ENCODE peak calls at places on chromosome 18, in six cellular contexts. I is HepG2, S is GM12878, E is upper lobe of left lung, B is K562, N is A549. Q is an unnamed sample.

GRCh38 chr18:28468903-28469302 is 292.0 kb upstream of the CDH2 start:
- ATAC-seq in B (no peak), S (no peak), E (no peak), N (no peak), I (no peak), Q (no peak)

GRCh38 chr18:8609711-8610441 is 639 bp downstream of the RAB12 start:
- ATAC-seq in E (no peak), N (peak; percentile 54), S (peak; percentile 8), I (peak; percentile 31), B (peak; percentile 76), Q (peak; percentile 29)

GRCh38 chr18:22335644-22336275 is 82.0 kb downstream of the CTAGE1 start:
- ATAC-seq in N (no peak), S (no peak), I (no peak), B (no peak), E (no peak), Q (no peak)

GRCh38 chr18:75036941-75037516 is 171.9 kb downstream of the PTGR3 start:
- ATAC-seq in B (no peak), E (no peak), I (no peak), N (no peak), S (no peak), Q (no peak)

GRCh38 chr18:49342690-49343089 is 117.8 kb downstream of the DYM start:
- ATAC-seq in N (no peak), B (no peak), S (no peak), E (no peak), I (no peak), Q (no peak)

GRCh38 chr18:11839556-11839955 is 11.7 kb upstream of the CHMP1B start:
- ATAC-seq in E (no peak), I (no peak), S (no peak), B (no peak), N (no peak), Q (no peak)

GRCh38 chr18:32624182-32624723 is 148.6 kb downstream of the KLHL14 start:
- ATAC-seq in B (no peak), E (no peak), N (no peak), S (no peak), I (no peak), Q (no peak)

GRCh38 chr18:36158261-36158867 is 28.7 kb downstream of the ELP2 start:
- ATAC-seq in N (no peak), E (no peak), I (no peak), S (no peak), B (no peak), Q (no peak)

GRCh38 chr18:23844991-23845680 is 155.9 kb downstream of the LAMA3 start:
- ATAC-seq in B (no peak), I (peak; percentile 57), N (no peak), S (no peak), E (peak; percentile 73), Q (no peak)

GRCh38 chr18:41069166-41069565 is 885.9 kb upstream of the PIK3C3 start:
- ATAC-seq in E (no peak), S (no peak), B (no peak), N (no peak), I (no peak), Q (no peak)

GRCh38 chr18:39942702-39943101 is 2012.3 kb upstream of the PIK3C3 start:
- ATAC-seq in N (no peak), S (peak; percentile 65), E (no peak), I (no peak), B (no peak), Q (no peak)

GRCh38 chr18:32333781-32334180 is 136.9 kb downstream of the GAREM1 start:
- ATAC-seq in B (no peak), I (peak; percentile 63), E (no peak), N (peak; percentile 47), S (no peak), Q (no peak)

GRCh38 chr18:50805732-50806131 is 14.1 kb downstream of the MRO start:
- ATAC-seq in N (no peak), B (peak; percentile 60), S (no peak), I (no peak), E (no peak), Q (no peak)

GRCh38 chr18:23311346-23312103 is 141.6 kb upstream of the RIOK3 start:
- ATAC-seq in B (no peak), S (no peak), I (no peak), E (no peak), N (no peak), Q (no peak)

GRCh38 chr18:63177259-63177658 is 142.3 kb downstream of the BCL2 start:
- ATAC-seq in E (no peak), B (no peak), S (no peak), I (no peak), N (no peak), Q (no peak)

GRCh38 chr18:78352905-78353304 is 626.7 kb upstream of the SALL3 start:
- ATAC-seq in B (no peak), E (no peak), S (no peak), I (no peak), N (no peak), Q (no peak)

GRCh38 chr18:22542400-22542835 is 124.7 kb upstream of the CTAGE1 start:
- ATAC-seq in E (peak; percentile 76), B (no peak), S (no peak), I (peak; percentile 60), N (no peak), Q (peak; percentile 20)

DNA sequence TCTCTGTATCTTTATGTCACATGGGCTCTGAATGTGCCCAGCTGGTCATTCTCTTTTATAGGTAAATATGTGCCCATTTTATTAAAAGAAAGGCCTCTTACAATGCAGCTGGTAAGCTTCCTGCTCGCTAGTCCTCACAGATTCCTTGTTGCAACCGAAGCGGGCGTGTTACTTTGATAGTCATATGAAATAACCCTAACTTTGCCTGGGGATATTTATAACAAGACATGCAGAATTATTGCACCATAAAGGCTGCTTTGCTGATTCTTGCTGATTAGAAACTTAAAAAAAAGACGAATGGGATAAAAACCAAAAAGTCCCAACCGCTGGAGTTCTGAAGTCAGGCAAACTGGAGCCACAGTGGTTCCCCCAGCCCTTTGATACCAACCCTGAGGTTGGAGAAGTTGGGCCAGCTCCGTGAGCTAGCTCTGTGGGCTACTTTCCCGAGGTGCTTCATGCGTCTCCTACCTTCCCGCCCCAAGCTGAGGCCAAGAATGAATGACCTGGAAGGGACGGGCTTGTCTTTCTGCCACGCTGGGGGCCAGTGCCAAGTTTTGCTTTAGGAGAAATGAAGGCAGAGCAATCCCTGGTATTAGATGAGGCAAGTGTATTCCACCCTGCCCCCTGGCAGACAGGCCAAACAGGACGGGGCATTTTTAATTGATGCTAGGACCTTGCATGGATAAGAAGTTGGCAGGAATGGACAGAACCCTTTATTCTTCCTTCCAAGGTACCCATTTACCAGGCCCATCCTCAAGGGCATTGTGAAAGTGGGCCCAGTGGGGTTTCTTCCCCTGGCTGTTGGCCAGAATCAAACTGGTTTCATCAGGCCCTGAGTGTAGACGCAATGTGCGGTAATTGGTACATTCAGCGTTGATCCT is 140.4 kb downstream of the KCTD1 start:
- ATAC-seq in B (no peak), I (no peak), E (no peak), N (no peak), S (no peak), Q (no peak)
- TF ChIP-seq EP300 in B (no peak), I (no peak), E (no peak), N (no peak), S (no peak), Q (no peak)

GRCh38 chr18:58345064-58345463 is 283.8 kb downstream of the ALPK2 start:
- ATAC-seq in B (no peak), N (no peak), S (no peak), E (no peak), I (no peak), Q (no peak)
- TF ChIP-seq EP300 in B (no peak), N (no peak), S (no peak), E (no peak), I (no peak), Q (no peak)

DNA sequence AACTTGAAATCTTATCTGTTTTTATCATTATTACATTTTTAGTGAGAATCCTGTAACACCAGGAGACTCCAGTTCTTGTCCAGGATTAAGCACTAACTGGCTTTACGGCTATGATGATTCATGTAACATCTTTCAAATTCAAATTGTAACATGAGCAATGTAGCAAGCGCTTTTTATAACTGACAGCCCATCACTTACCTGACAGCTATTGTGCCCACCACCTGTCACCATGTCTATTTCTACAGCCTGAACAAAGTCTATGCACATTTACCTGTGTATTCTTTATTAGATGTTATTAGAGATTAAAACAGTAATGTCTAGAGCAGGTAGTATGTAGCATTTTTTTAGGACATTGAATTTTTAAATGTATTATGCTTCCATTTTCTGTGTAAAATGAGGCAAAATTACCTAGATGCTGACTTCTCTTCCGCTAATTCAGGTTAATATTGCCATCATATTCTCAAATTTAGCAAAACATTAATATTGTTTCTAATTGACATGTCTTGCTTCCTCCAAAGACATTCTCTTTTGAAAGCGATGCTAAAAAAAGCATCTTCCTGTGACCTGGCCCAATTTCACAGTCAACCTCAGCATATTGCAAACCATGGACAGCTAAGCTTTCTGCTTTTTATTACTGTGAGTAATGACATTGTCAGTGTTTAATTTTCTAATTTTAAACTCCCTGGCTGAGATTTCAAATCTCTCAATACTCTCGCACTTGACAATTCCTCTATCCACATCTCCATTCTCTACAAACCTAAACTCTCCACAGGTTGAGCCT is 37.8 kb downstream of the RIT2 start:
- ATAC-seq in N (no peak), B (no peak), I (no peak), E (no peak), S (no peak), Q (no peak)
- TF ChIP-seq EP300 in N (no peak), B (no peak), I (no peak), E (no peak), S (no peak), Q (no peak)

GRCh38 chr18:33805592-33805991 is 227.6 kb downstream of the ASXL3 start:
- ATAC-seq in B (no peak), I (no peak), S (no peak), N (no peak), E (no peak), Q (no peak)
- TF ChIP-seq EP300 in B (no peak), I (no peak), S (no peak), N (no peak), E (no peak), Q (no peak)

GRCh38 chr18:68034293-68034692 is 517.8 kb upstream of the DSEL start:
- ATAC-seq in S (no peak), E (no peak), B (no peak), I (no peak), N (no peak), Q (no peak)
- TF ChIP-seq EP300 in S (no peak), E (no peak), B (no peak), I (no peak), N (no peak), Q (no peak)